ENCODE peak calls at places on chromosomes 7 and 10, in nine cellular contexts. X is cardiac fibroblast; W is mesendoderm; V is CD8-positive, alpha-beta memory T cell; F is H7; M is foreskin fibroblast; L is AG04450; K is suprapubic skin; H is adipocyte. P is an unnamed sample.

GRCh38 chr10:46525177-46525823 is 31.2 kb downstream of the GPRIN2 start:
- DNase-seq in X (peak), V (no peak), K (no peak), M (peak), H (no peak), W (peak), L (peak), F (no peak), P (peak)

GRCh38 chr10:48523820-48524758 is 80.8 kb downstream of the ARHGAP22 start:
- DNase-seq in V (no peak), L (no peak), M (peak), F (peak), H (peak), X (peak), W (peak), K (peak), P (no peak)

GRCh38 chr10:47346572-47347302 is 1.4 kb upstream of the RBP3 start:
- DNase-seq in V (no peak), M (peak), L (no peak), X (peak), H (no peak), K (peak), F (no peak), W (no peak), P (no peak)

GRCh38 chr7:88985309-88985708 is 189.8 kb upstream of the TEX47 start:
- DNase-seq in H (no peak), K (no peak), L (no peak), X (no peak), M (no peak), W (no peak), V (no peak), F (no peak), P (no peak)

GRCh38 chr10:11746883-11747539 is 4.8 kb downstream of the ECHDC3 start:
- DNase-seq in M (peak), F (no peak), L (no peak), K (no peak), H (no peak), W (no peak), X (peak), V (no peak), P (no peak)

GRCh38 chr10:132274581-132274980 is 33.2 kb downstream of the STK32C start:
- DNase-seq in K (no peak), M (no peak), L (no peak), W (no peak), F (no peak), H (no peak), V (no peak), X (no peak), P (no peak)

GRCh38 chr10:85604884-85605283 is 761.7 kb downstream of the GRID1 start:
- DNase-seq in W (no peak), F (no peak), K (peak), L (no peak), V (no peak), X (no peak), H (no peak), M (no peak), P (no peak)

GRCh38 chr7:16170671-16171070 is 250.7 kb downstream of the CRPPA start:
- DNase-seq in H (no peak), X (no peak), V (no peak), M (no peak), W (no peak), L (no peak), K (no peak), F (no peak), P (no peak)

GRCh38 chr10:28785018-28785417 is 107.7 kb downstream of the BAMBI start:
- DNase-seq in W (peak), M (no peak), K (no peak), X (no peak), V (no peak), H (no peak), F (no peak), L (no peak), P (no peak)

GRCh38 chr10:78696791-78697420 is 371.9 kb upstream of the ZMIZ1 start:
- DNase-seq in X (no peak), H (no peak), V (no peak), F (no peak), W (no peak), L (no peak), M (no peak), K (no peak), P (no peak)

GRCh38 chr7:12770227-12770975 is 83.0 kb downstream of the ARL4A start:
- DNase-seq in V (no peak), K (no peak), L (no peak), M (peak), H (peak), W (no peak), X (peak), F (peak), P (no peak)

GRCh38 chr7:46291064-46291463 is 370.0 kb upstream of the IGFBP3 start:
- DNase-seq in K (no peak), F (no peak), H (peak), V (no peak), W (no peak), L (no peak), M (peak), X (peak), P (peak)

GRCh38 chr10:8272794-8273425 is 218.4 kb downstream of the GATA3 start:
- DNase-seq in K (no peak), L (no peak), V (no peak), W (no peak), F (no peak), M (no peak), H (no peak), X (peak), P (no peak)

GRCh38 chr10:29699621-29700020 is 64.8 kb upstream of the SVIL start:
- DNase-seq in M (no peak), X (no peak), H (no peak), F (no peak), L (no peak), K (no peak), W (peak), V (no peak), P (no peak)

GRCh38 chr7:16484453-16485158 is 19.1 kb upstream of the SOSTDC1 start:
- DNase-seq in F (peak), K (no peak), V (no peak), L (peak), H (peak), M (peak), W (peak), X (peak), P (peak)

GRCh38 chr7:55438765-55439525 is 73.8 kb downstream of the LANCL2 start:
- DNase-seq in K (no peak), H (no peak), W (no peak), L (no peak), X (peak), V (no peak), F (peak), M (no peak), P (no peak)

GRCh38 chr7:101635484-101635883 is 6.4 kb upstream of the MYL10 start:
- DNase-seq in F (peak), H (no peak), V (no peak), L (no peak), M (no peak), K (no peak), W (no peak), X (no peak), P (no peak)

GRCh38 chr10:91694170-91694794 is 61.4 kb upstream of the PPP1R3C start:
- DNase-seq in X (peak), V (no peak), F (peak), W (peak), K (no peak), L (no peak), M (peak), H (peak), P (no peak)

GRCh38 chr10:75606203-75606779 is 174.9 kb downstream of the LRMDA start:
- DNase-seq in W (no peak), M (no peak), L (no peak), V (no peak), H (no peak), X (no peak), K (no peak), F (no peak), P (no peak)

GRCh38 chr10:3761916-3762708 is 22.9 kb downstream of the KLF6 start:
- DNase-seq in X (no peak), W (peak), L (no peak), H (no peak), K (peak), V (no peak), M (no peak), F (peak), P (no peak)

GRCh38 chr10:101903827-101904520 is 60.4 kb upstream of the KCNIP2 start:
- DNase-seq in K (no peak), L (no peak), M (no peak), F (no peak), W (no peak), V (no peak), X (no peak), H (no peak), P (peak)

GRCh38 chr7:1483079-1483478 is 21.1 kb downstream of the INTS1 start:
- DNase-seq in M (no peak), L (no peak), W (no peak), V (no peak), H (no peak), F (no peak), X (no peak), K (no peak), P (no peak)

GRCh38 chr10:86195521-86195920 is 171.1 kb downstream of the GRID1 start:
- DNase-seq in W (no peak), X (no peak), K (peak), F (no peak), H (no peak), V (no peak), M (no peak), L (no peak), P (no peak)

GRCh38 chr10:47370015-47370767 is 13.9 kb downstream of the ZNF488 start:
- DNase-seq in V (no peak), L (no peak), K (peak), F (peak), M (no peak), X (no peak), H (no peak), W (no peak), P (no peak)

GRCh38 chr7:117837841-117838240 is 35.4 kb downstream of the CTTNBP2 start:
- DNase-seq in F (no peak), M (no peak), H (no peak), W (peak), L (no peak), K (no peak), V (no peak), X (no peak), P (no peak)

GRCh38 chr7:98286093-98286525 is 4.6 kb downstream of the BRI3 start:
- DNase-seq in M (peak), F (peak), H (peak), L (no peak), V (no peak), X (peak), W (peak), K (peak), P (no peak)

GRCh38 chr10:93775330-93775729 is 17.6 kb downstream of the LGI1 start:
- DNase-seq in W (no peak), F (no peak), X (no peak), K (no peak), L (no peak), H (no peak), M (no peak), V (no peak), P (no peak)

GRCh38 chr10:88478256-88478655 is 104.9 kb downstream of the RNLS start:
- DNase-seq in L (no peak), F (no peak), K (no peak), H (peak), M (peak), X (no peak), V (no peak), W (no peak), P (no peak)

GRCh38 chr7:133786401-133786937 is 340.7 kb upstream of the LRGUK start:
- DNase-seq in F (no peak), V (no peak), L (no peak), H (no peak), M (no peak), W (no peak), X (no peak), K (no peak), P (no peak)

DNA sequence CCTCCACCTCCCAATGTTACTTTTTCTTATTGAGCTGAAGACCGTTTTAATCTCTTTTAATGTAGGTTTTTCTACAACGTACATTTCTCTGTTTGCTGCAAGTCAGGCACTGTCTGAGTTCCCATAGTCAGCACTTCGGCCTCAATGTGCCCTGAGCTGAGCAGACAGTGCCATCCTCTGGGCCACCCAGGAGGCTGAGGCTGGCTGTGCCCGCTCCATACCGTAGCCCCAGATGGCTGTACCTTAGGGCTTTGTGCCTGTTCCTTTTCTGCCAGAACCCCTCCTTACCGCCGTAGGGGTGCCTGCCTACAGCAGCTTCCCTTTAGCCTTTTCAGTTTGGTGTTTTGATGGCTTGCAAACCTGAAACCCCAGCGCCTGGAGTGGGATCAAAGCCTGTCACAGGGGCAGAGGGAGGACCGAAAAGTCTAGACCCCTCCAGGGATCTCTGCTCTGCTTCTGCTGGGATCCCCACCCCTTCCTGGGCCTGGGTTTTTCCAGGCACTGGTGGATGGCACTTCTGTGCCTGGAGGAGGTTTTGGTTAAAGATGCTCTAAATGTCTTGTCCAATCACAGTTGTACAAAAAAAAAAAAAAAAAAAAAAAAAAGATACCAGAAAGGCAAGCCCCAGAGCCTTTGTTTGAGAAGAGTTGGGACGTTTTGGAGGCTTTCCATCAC is 9.0 kb downstream of the AGAP3 start:
- DNase-seq in V (no peak), M (no peak), X (no peak), W (no peak), H (no peak), K (no peak), L (no peak), F (no peak), P (no peak)
- H3K4me3 ChIP-seq in V (no peak), M (no peak), X (no peak), W (no peak), H (no peak), K (no peak), L (no peak), F (no peak), P (no peak)

DNA sequence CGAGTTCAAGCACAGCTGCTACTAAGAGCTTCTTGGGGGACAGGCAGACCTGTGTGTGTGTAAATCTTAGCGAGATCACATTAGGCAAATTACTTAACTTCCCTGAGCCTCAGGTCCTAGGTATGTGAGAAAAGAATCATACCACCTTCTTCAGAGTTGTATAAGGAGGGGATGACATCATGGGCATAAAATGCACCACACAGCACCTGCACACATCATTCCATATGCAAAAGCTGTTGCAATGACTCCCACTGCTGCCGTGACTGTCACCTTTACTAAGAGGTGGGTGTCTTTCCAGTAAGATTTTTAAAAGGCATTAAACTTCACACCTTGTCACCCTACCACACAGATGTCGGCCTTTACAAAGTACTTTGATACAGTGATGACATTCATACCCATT is 146.0 kb downstream of the FANK1 start:
- DNase-seq in L (no peak), H (no peak), K (no peak), W (peak), F (no peak), M (no peak), X (no peak), V (no peak), P (no peak)
- H3K4me3 ChIP-seq in L (no peak), H (no peak), K (no peak), W (no peak), F (no peak), M (no peak), X (no peak), V (no peak), P (no peak)

DNA sequence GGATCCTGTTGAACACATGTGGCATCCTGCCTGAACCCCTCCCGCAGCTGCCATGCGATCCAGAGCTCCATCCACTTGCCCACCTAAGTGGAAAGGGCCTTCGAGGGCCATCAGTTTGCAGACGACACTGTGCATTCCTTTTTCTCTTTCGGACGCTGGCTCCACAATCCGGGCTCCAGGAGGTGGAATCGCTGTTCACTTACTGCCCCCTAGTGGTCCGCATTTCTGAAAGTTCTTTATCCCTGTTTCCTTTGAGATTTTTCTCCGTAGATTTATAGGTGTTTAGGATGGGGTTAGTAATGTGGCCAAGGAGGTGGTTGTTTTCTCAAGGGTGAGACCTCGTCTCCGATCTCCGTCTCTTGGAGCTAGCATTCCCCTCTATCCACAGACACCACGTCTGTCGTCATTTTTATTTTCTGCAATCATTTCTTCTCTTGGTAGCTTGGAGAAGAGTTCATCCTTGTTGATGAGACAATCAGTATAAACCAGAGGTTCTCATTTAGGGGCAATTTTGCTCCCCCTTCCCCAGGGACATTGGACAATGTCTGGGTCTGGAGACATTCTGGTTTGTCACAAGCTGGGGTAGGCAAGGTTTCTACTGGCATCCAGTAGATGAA is 204.6 kb downstream of the ARHGAP21 start:
- DNase-seq in M (peak), H (peak), X (peak), L (peak), F (peak), K (no peak), W (peak), V (no peak), P (no peak)
- H3K4me3 ChIP-seq in M (no peak), H (peak), X (no peak), L (no peak), F (no peak), K (no peak), W (no peak), V (peak), P (no peak)

GRCh38 chr10:51999089-51999488 is 299.7 kb upstream of the CSTF2T start:
- DNase-seq in M (peak), X (no peak), F (no peak), H (peak), K (no peak), W (no peak), L (no peak), V (no peak), P (no peak)
- H3K4me3 ChIP-seq in M (no peak), X (no peak), F (no peak), H (no peak), K (no peak), W (no peak), L (no peak), V (no peak), P (no peak)

DNA sequence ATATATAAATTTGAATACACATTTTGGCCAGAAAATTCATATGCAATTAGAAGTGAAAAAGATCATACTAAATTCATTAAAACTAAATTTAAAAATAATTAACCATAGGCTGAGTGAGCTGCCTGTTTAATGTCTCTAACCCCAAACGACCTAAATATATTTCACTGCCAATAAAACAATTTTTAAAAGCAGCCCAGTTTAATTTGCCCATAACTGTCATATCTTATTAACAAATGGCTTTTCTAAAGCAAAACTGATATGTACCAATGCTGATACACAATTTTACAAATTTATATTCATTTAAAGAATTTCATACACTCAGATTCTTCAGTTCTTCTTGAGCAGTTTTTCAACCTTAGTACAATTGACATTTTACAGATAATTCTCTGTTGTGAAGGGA is 99.9 kb downstream of the CACNA2D1 start:
- DNase-seq in X (no peak), H (no peak), M (no peak), F (no peak), V (no peak), W (no peak), L (no peak), K (no peak), P (no peak)
- H3K4me3 ChIP-seq in X (no peak), H (no peak), M (no peak), F (no peak), V (no peak), W (no peak), L (no peak), K (no peak), P (no peak)

DNA sequence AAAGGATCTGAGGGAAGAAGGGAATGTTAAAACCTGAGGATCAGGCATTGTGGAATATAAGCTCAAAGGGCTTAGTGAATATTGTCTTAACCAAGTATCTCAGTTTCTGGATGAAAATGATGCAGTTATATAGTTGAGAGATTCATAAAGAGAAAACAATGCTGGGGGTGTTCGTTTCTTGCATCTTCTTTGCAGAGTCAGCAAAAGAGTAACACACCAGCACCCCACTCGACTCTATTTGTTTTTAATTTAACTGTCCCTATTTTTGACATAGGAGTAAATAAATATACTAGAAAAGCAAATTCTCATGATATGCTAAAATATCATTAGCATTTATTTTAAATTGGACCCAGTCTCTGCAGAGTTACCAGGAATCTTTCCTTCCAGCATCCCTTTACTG is 7.6 kb upstream of the OIT3 start:
- DNase-seq in L (no peak), X (no peak), H (no peak), K (no peak), F (no peak), M (no peak), V (no peak), W (no peak), P (no peak)
- H3K4me3 ChIP-seq in L (no peak), X (no peak), H (no peak), K (no peak), F (no peak), M (no peak), V (no peak), W (no peak), P (no peak)

GRCh38 chr7:26305869-26306665 is 14.4 kb downstream of the SNX10 start:
- DNase-seq in M (no peak), H (no peak), F (no peak), K (no peak), X (no peak), L (no peak), W (no peak), V (no peak), P (no peak)
- H3K4me3 ChIP-seq in M (no peak), H (no peak), F (no peak), K (no peak), X (no peak), L (no peak), W (no peak), V (no peak), P (no peak)

GRCh38 chr10:103854265-103854686 is 1.1 kb downstream of the SH3PXD2A start:
- DNase-seq in X (no peak), F (peak), K (no peak), M (peak), L (no peak), W (peak), V (no peak), H (no peak), P (no peak)
- H3K4me3 ChIP-seq in X (peak), F (peak), K (peak), M (peak), L (peak), W (peak), V (no peak), H (peak), P (peak)

GRCh38 chr10:117552759-117553158 is 10.2 kb downstream of the EMX2 start:
- DNase-seq in W (no peak), F (no peak), M (no peak), L (no peak), H (no peak), V (no peak), X (no peak), K (no peak), P (no peak)
- H3K4me3 ChIP-seq in W (no peak), F (no peak), M (peak), L (no peak), H (peak), V (no peak), X (no peak), K (peak), P (no peak)

P was measured in skeletal muscle cell.